ENCODE peak calls at places on chromosomes 4 and X, in ten cellular contexts. Q, S, U, Y, K, I, E, L, M and D are unnamed samples.

GRCh38 chr4:3422241-3422801 is 19.4 kb upstream of the HGFAC start:
- DNase-seq in U (no peak), M (no peak), E (no peak), S (no peak), Y (no peak), I (no peak), K (no peak), L (no peak), Q (no peak), D (no peak)

GRCh38 chrX:26783512-26784225 is 567.7 kb downstream of the MAGEB5 start:
- DNase-seq in L (no peak), Y (peak), U (peak), Q (peak), I (peak), S (peak), M (no peak), K (peak), E (no peak), D (peak)

GRCh38 chrX:143648705-143649104 is 12.8 kb upstream of the SLITRK4 start:
- DNase-seq in S (no peak), E (no peak), Q (no peak), M (no peak), Y (no peak), U (no peak), K (peak), L (no peak), I (no peak), D (no peak)

GRCh38 chrX:45850775-45851433 is 650.2 kb upstream of the DIPK2B start:
- DNase-seq in K (peak), S (no peak), M (peak), I (peak), E (peak), Q (no peak), Y (no peak), L (peak), U (peak), D (no peak)

GRCh38 chr4:122548452-122548851 is 72.4 kb downstream of the IL21 start:
- DNase-seq in S (no peak), U (peak), Q (peak), L (no peak), I (no peak), Y (no peak), E (no peak), K (no peak), M (no peak), D (no peak)

GRCh38 chr4:108247511-108248088 is 78.9 kb upstream of the LEF1 start:
- DNase-seq in L (no peak), Q (peak), I (no peak), E (peak), S (no peak), U (peak), K (no peak), Y (peak), M (no peak), D (no peak)

GRCh38 chr4:23237771-23238170 is 545.0 kb downstream of the GBA3 start:
- DNase-seq in K (peak), Q (no peak), E (no peak), S (no peak), I (no peak), L (no peak), M (no peak), Y (no peak), U (no peak), D (no peak)

GRCh38 chr4:88958080-88958479 is 98.9 kb downstream of the FAM13A start:
- DNase-seq in S (no peak), Y (no peak), L (no peak), M (no peak), Q (no peak), U (no peak), E (no peak), I (peak), K (no peak), D (no peak)

GRCh38 chrX:3788494-3789233 is 75.2 kb upstream of the PRKX start:
- DNase-seq in K (no peak), U (no peak), Q (no peak), M (no peak), L (no peak), S (no peak), Y (no peak), I (peak), E (no peak), D (no peak)

GRCh38 chr4:65918217-65918616 is 247.9 kb upstream of the EPHA5 start:
- DNase-seq in L (no peak), K (no peak), M (no peak), U (peak), S (no peak), Q (no peak), I (no peak), E (no peak), Y (peak), D (no peak)

GRCh38 chr4:41538017-41538733 is at the start of gene LIMCH1:
- DNase-seq in U (peak), M (no peak), L (no peak), S (no peak), K (no peak), E (no peak), I (peak), Q (no peak), Y (no peak), D (no peak)

GRCh38 chr4:183797445-183798248 is 107.5 kb upstream of the STOX2 start:
- DNase-seq in U (no peak), E (no peak), M (peak), S (no peak), Y (no peak), K (peak), L (no peak), I (peak), Q (no peak), D (no peak)

GRCh38 chr4:150782311-150782710 is 200.4 kb downstream of the MAB21L2 start:
- DNase-seq in S (no peak), Q (no peak), M (no peak), K (no peak), L (no peak), E (no peak), I (no peak), Y (no peak), U (peak), D (no peak)

GRCh38 chrX:73182502-73183114 is 32.0 kb downstream of the NAP1L2 start:
- DNase-seq in U (no peak), E (no peak), M (no peak), Q (no peak), I (peak), S (no peak), K (no peak), Y (no peak), L (no peak), D (no peak)

GRCh38 chr4:94758141-94758699 is 465 bp downstream of the BMPR1B start:
- DNase-seq in Q (no peak), E (no peak), Y (no peak), U (peak), M (no peak), L (no peak), K (peak), I (peak), S (no peak), D (no peak)

GRCh38 chr4:1752284-1753041 is 31.1 kb downstream of the TACC3 start:
- DNase-seq in S (no peak), L (peak), U (no peak), Q (no peak), Y (no peak), I (no peak), K (no peak), M (no peak), E (no peak), D (no peak)

GRCh38 chr4:142473218-142473959 is 372.7 kb downstream of the INPP4B start:
- DNase-seq in L (no peak), K (no peak), M (no peak), E (no peak), U (no peak), S (no peak), I (no peak), Y (peak), Q (no peak), D (no peak)

GRCh38 chrX:42096262-42096939 is 173.0 kb upstream of the CASK start:
- DNase-seq in U (peak), Q (no peak), S (no peak), K (peak), M (no peak), L (no peak), E (no peak), Y (no peak), I (peak), D (peak)

GRCh38 chrX:48046846-48047245 is 24.6 kb downstream of the ZNF630 start:
- DNase-seq in Y (no peak), U (no peak), M (no peak), E (no peak), Q (no peak), L (no peak), S (no peak), K (no peak), I (no peak), D (no peak)

GRCh38 chr4:138138774-138139173 is 103.4 kb downstream of the SLC7A11 start:
- DNase-seq in I (no peak), U (no peak), K (no peak), S (no peak), M (no peak), Y (no peak), E (no peak), Q (no peak), L (no peak), D (no peak)

GRCh38 chr4:111274060-111274459 is 651.2 kb upstream of the PITX2 start:
- DNase-seq in U (no peak), M (no peak), E (no peak), K (no peak), I (no peak), L (no peak), Q (no peak), S (no peak), Y (no peak), D (no peak)

GRCh38 chr4:108881190-108881589 is 118.3 kb upstream of the ETNPPL start:
- DNase-seq in I (peak), L (no peak), M (no peak), E (no peak), K (no peak), U (peak), Y (no peak), Q (no peak), S (no peak), D (no peak)

GRCh38 chr4:163693211-163693610 is 198.7 kb downstream of the TMA16 start:
- DNase-seq in M (no peak), U (peak), E (no peak), Q (no peak), Y (no peak), I (no peak), S (no peak), K (peak), L (no peak), D (no peak)

GRCh38 chr4:8212606-8213005 is 13.5 kb downstream of the SH3TC1 start:
- DNase-seq in M (no peak), L (no peak), Q (no peak), K (no peak), I (no peak), E (no peak), S (no peak), Y (no peak), U (no peak), D (no peak)

GRCh38 chrX:24444645-24445044 is 20.4 kb upstream of the PDK3 start:
- DNase-seq in Y (no peak), I (no peak), K (no peak), L (no peak), Q (no peak), E (no peak), S (no peak), U (no peak), M (no peak), D (no peak)

GRCh38 chr4:120636120-120636630 is 286.4 kb downstream of the PRDM5 start:
- DNase-seq in Q (no peak), E (no peak), L (no peak), I (peak), S (no peak), K (no peak), M (no peak), U (peak), Y (no peak), D (no peak)

GRCh38 chrX:15564981-15565579 is 35.7 kb downstream of the ACE2 start:
- DNase-seq in S (no peak), K (peak), Y (peak), L (no peak), U (peak), Q (peak), I (peak), E (no peak), M (no peak), D (peak)

GRCh38 chr4:25457053-25457715 is 80.1 kb downstream of the ANAPC4 start:
- DNase-seq in S (no peak), I (no peak), K (peak), U (peak), Y (no peak), M (no peak), Q (no peak), E (no peak), L (no peak), D (no peak)

GRCh38 chrX:145729635-145730034 is 88.0 kb upstream of the SLITRK2 start:
- DNase-seq in Y (no peak), E (no peak), U (no peak), K (no peak), Q (no peak), S (no peak), M (no peak), L (no peak), I (no peak), D (peak)

GRCh38 chr4:93183589-93183988 is 645.0 kb upstream of the ATOH1 start:
- DNase-seq in E (no peak), K (no peak), Q (no peak), U (peak), Y (peak), L (no peak), S (no peak), I (no peak), M (no peak), D (no peak)

GRCh38 chr4:75549019-75549418 is 6.8 kb upstream of the ODAPH start:
- DNase-seq in Y (no peak), K (no peak), S (no peak), U (no peak), M (no peak), E (no peak), L (no peak), Q (no peak), I (no peak), D (no peak)

GRCh38 chr4:178738026-178738425 is 1295.8 kb upstream of the AGA start:
- DNase-seq in U (peak), E (no peak), S (no peak), L (no peak), K (no peak), M (no peak), Y (no peak), Q (no peak), I (no peak), D (no peak)

GRCh38 chr4:123244233-123244632 is 152.4 kb upstream of the SPRY1 start:
- DNase-seq in K (no peak), Q (peak), S (no peak), U (no peak), L (no peak), E (no peak), M (no peak), Y (no peak), I (peak), D (peak)

GRCh38 chrX:12447448-12448154 is 309.3 kb downstream of the FRMPD4 start:
- DNase-seq in E (no peak), I (no peak), L (no peak), Y (no peak), Q (no peak), K (no peak), U (peak), S (no peak), M (no peak), D (peak)

GRCh38 chr4:177367336-177367735 is 57.7 kb downstream of the NEIL3 start:
- DNase-seq in E (no peak), L (no peak), Y (no peak), M (no peak), S (no peak), Q (no peak), U (peak), K (peak), I (no peak), D (no peak)

GRCh38 chrX:119391279-119391678 is 7.9 kb upstream of the SLC25A43 start:
- DNase-seq in K (peak), Y (no peak), I (no peak), S (no peak), M (no peak), Q (peak), U (peak), L (no peak), E (no peak), D (no peak)

GRCh38 chrX:119745283-119745848 is 13.0 kb upstream of the SOWAHD start:
- DNase-seq in S (no peak), I (no peak), K (no peak), Q (no peak), E (no peak), Y (no peak), M (no peak), U (peak), L (no peak), D (no peak)

GRCh38 chr4:7218686-7219085 is 26.3 kb downstream of the SORCS2 start:
- DNase-seq in M (no peak), K (no peak), S (no peak), I (no peak), E (no peak), L (no peak), Q (no peak), U (peak), Y (no peak), D (no peak)